ENCODE peak calls at places on chromosomes 16 and 17, in seven cellular contexts. T is IMR-90, F is H1, I is mesenchymal stem cell, X is neuronal stem cell, M is trophoblast cell, V is mesendoderm. S is an unnamed sample.
A peak's percentile ranks its signal among the peaks of the same experiment; 100 is the strongest.

GRCh38 chr17:81027038-81027437 is 7.9 kb upstream of the BAIAP2 start:
- DNase-seq in T (no peak), F (no peak), I (no peak), X (no peak), M (peak; percentile 23), V (no peak), S (no peak)

GRCh38 chr17:45812102-45812501 is 28.0 kb downstream of the CRHR1 start:
- DNase-seq in T (no peak), F (no peak), I (peak; percentile 3), X (peak; percentile 15), M (no peak), V (peak; percentile 51), S (no peak)

GRCh38 chr16:89132194-89133005 is 38.7 kb downstream of the ACSF3 start:
- DNase-seq in T (no peak), F (no peak), I (no peak), X (no peak), M (no peak), V (no peak), S (no peak)

GRCh38 chr17:10513284-10514067 is 4.9 kb downstream of the MYH1 start:
- DNase-seq in T (peak; percentile 0), F (no peak), I (peak; percentile 34), X (no peak), M (no peak), V (no peak), S (no peak)

GRCh38 chr16:88764913-88765349 is 20.1 kb downstream of the PIEZO1 start:
- DNase-seq in T (peak; percentile 35), F (no peak), I (peak; percentile 55), X (no peak), M (peak; percentile 99), V (peak; percentile 75), S (no peak)

GRCh38 chr16:7369181-7369580 is 36.5 kb downstream of the RBFOX1 start:
- DNase-seq in T (no peak), F (no peak), I (no peak), X (no peak), M (no peak), V (no peak), S (no peak)

GRCh38 chr17:51428668-51429486 is 168.5 kb downstream of the UTP18 start:
- DNase-seq in T (no peak), F (no peak), I (no peak), X (no peak), M (no peak), V (no peak), S (no peak)

GRCh38 chr16:88430185-88430523 is 22.9 kb upstream of the ZFPM1 start:
- DNase-seq in T (no peak), F (no peak), I (no peak), X (no peak), M (no peak), V (no peak), S (no peak)

GRCh38 chr17:43707184-43707583 is 45.5 kb upstream of the MEOX1 start:
- DNase-seq in T (no peak), F (no peak), I (no peak), X (no peak), M (no peak), V (no peak), S (no peak)

GRCh38 chr16:15482068-15482747 is 47.8 kb downstream of the BMERB1 start:
- DNase-seq in T (peak; percentile 99), F (no peak), I (peak; percentile 99), X (no peak), M (peak; percentile 55), V (peak; percentile 97), S (peak; percentile 90)

GRCh38 chr16:23223368-23223767 is 40.8 kb downstream of the SCNN1G start:
- DNase-seq in T (no peak), F (no peak), I (no peak), X (no peak), M (no peak), V (no peak), S (peak; percentile 30)

GRCh38 chr17:78746263-78746948 is 35.7 kb downstream of the CYTH1 start:
- DNase-seq in T (no peak), F (no peak), I (no peak), X (no peak), M (no peak), V (no peak), S (no peak)

GRCh38 chr17:56804454-56804853 is 29.3 kb downstream of the C17orf67 start:
- DNase-seq in T (no peak), F (no peak), I (no peak), X (no peak), M (no peak), V (no peak), S (no peak)

GRCh38 chr17:28279411-28279810 is 39.6 kb upstream of the TMEM97 start:
- DNase-seq in T (peak; percentile 26), F (no peak), I (peak; percentile 11), X (no peak), M (peak; percentile 51), V (no peak), S (no peak)

GRCh38 chr17:37292429-37293139 is 83.2 kb upstream of the C17orf78 start:
- DNase-seq in T (no peak), F (no peak), I (no peak), X (no peak), M (no peak), V (no peak), S (no peak)

GRCh38 chr16:6835941-6836340 is 496.7 kb upstream of the RBFOX1 start:
- DNase-seq in T (no peak), F (no peak), I (no peak), X (no peak), M (no peak), V (no peak), S (no peak)

GRCh38 chr17:80362428-80363119 is 52.4 kb upstream of the ENDOV start:
- DNase-seq in T (peak; percentile 83), F (no peak), I (no peak), X (no peak), M (no peak), V (no peak), S (no peak)

GRCh38 chr16:2707368-2708289 is 12.4 kb downstream of the PRSS27 start:
- DNase-seq in T (no peak), F (no peak), I (no peak), X (no peak), M (no peak), V (no peak), S (no peak)

GRCh38 chr17:75327757-75328156 is 38.5 kb upstream of the SLC25A19 start:
- DNase-seq in T (no peak), F (no peak), I (no peak), X (no peak), M (no peak), V (no peak), S (no peak)

GRCh38 chr17:67393809-67394418 is 16.8 kb downstream of the PITPNC1 start:
- DNase-seq in T (no peak), F (no peak), I (no peak), X (no peak), M (no peak), V (no peak), S (no peak)

GRCh38 chr16:28292731-28293588 is 635 bp downstream of the SBK1 start:
- DNase-seq in T (no peak), F (peak; percentile 88), I (no peak), X (peak; percentile 57), M (no peak), V (peak; percentile 84), S (peak; percentile 93)

DNA sequence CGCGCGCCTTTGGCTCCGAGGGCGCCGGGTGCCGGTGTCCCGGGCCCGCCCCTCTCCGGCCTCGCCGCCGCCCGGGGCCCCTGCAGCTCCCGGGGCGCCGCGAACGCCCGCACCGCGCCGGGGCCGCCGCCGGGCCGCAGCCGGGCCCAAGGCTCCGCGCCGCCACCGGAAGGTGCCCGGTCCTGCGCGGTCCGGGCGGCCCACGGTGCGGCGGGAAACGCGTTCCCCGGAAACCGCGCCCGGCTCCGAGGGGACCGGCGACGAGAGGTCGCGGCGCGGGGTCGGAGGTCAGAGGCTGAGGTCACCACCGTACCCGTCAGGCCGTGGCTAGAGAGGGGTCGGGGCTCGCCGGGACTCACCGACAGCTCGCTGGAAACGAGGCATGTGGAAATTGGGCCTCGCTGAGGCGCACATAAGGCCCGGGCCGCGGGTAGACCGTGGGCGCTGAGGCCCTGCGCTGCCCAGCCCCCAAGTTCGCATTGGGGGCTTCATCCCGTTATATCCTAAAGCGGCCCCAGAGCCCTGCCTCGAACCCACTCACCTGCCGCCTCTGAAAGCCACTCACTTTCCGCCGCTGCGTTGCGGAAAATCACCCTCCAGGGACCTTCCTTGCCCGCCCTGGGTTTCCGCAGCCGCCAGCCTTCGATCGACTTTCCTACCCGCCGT is at the start of gene DUS1L:
- DNase-seq in T (peak; percentile 37), F (peak; percentile 85), I (peak; percentile 41), X (peak; percentile 56), M (no peak), V (peak; percentile 50), S (no peak)
- H3K4ac ChIP-seq in T (peak within 1 kb of the TSS; percentile 97), F (no peak within 1 kb of the TSS), I (peak within 1 kb of the TSS; percentile 92), X (peak within 1 kb of the TSS; percentile 76), M (peak within 1 kb of the TSS; percentile 91), V (peak within 1 kb of the TSS; percentile 39), S (no peak within 1 kb of the TSS)

GRCh38 chr16:11650641-11651591 is 17.3 kb upstream of the SNN start:
- DNase-seq in T (no peak), F (no peak), I (no peak), X (no peak), M (no peak), V (no peak), S (no peak)
- H3K4ac ChIP-seq in T (no peak overlapping the region), F (no peak overlapping the region), I (no peak overlapping the region), X (no peak overlapping the region), M (no peak overlapping the region), V (no peak overlapping the region), S (no peak overlapping the region)

GRCh38 chr16:1108299-1109252 is 12.5 kb upstream of the C1QTNF8 start:
- DNase-seq in T (peak; percentile 0), F (no peak), I (no peak), X (no peak), M (no peak), V (no peak), S (no peak)
- H3K4ac ChIP-seq in T (no peak overlapping the region), F (no peak overlapping the region), I (no peak overlapping the region), X (no peak overlapping the region), M (no peak overlapping the region), V (no peak overlapping the region), S (no peak overlapping the region)

GRCh38 chr16:51852892-51853291 is 694.1 kb downstream of the TOX3 start:
- DNase-seq in T (no peak), F (no peak), I (no peak), X (no peak), M (no peak), V (no peak), S (no peak)

GRCh38 chr16:51854401-51854951 is 692.5 kb downstream of the TOX3 start:
- DNase-seq in T (peak; percentile 48), F (no peak), I (peak; percentile 61), X (no peak), M (no peak), V (peak; percentile 64), S (no peak)

GRCh38 chr16:51853586-51853985 is 693.4 kb downstream of the TOX3 start:
- DNase-seq in T (no peak), F (no peak), I (no peak), X (no peak), M (no peak), V (no peak), S (no peak)

GRCh38 chr16:51849715-51850114 is 697.2 kb downstream of the TOX3 start:
- DNase-seq in T (no peak), F (no peak), I (no peak), X (no peak), M (no peak), V (peak; percentile 30), S (no peak)

DNA sequence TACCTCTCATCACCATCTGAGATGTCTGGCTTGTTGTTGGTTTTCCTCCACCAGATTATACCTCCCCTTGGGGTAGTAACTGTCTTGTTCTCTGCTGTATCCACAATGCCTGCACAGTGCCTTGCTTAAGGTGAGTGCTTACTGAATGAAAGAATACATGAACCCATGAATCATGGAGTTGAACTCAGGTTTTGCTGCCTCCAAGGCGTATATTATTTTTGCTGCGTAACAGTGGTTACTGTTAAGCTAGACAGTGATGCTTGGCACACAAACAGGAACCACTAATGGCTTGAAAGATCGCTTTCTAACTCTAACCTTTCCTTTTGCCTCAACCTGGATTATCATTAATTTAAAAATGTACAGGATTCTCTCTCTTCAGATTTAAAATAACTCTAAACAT is 695.8 kb downstream of the TOX3 start:
- DNase-seq in T (no peak), F (no peak), I (no peak), X (no peak), M (no peak), V (no peak), S (no peak)
- H3K4ac ChIP-seq in T (peak overlapping the region; percentile 40), F (no peak overlapping the region), I (no peak overlapping the region), X (no peak overlapping the region), M (no peak overlapping the region), V (no peak overlapping the region), S (no peak overlapping the region)